ENCODE peak calls at places on chromosomes 13 and 19, in ten cellular contexts. S, W, A, G, F, P, M, H, O and L are unnamed samples.

GRCh38 chr13:44155422-44156293 is 218.0 kb upstream of the SERP2 start:
- DNase-seq in S (peak; percentile 73), W (peak; percentile 79), A (no peak), G (peak; percentile 33), F (peak; percentile 70), P (peak; percentile 89), M (peak; percentile 27), H (no peak), O (peak; percentile 93), L (no peak)

GRCh38 chr13:76707360-76707759 is 178.8 kb downstream of the KCTD12 start:
- DNase-seq in S (no peak), W (no peak), A (no peak), G (no peak), F (no peak), P (no peak), M (no peak), H (no peak), O (no peak), L (no peak)

GRCh38 chr13:110465696-110466095 is 95.8 kb downstream of the RAB20 start:
- DNase-seq in S (no peak), W (no peak), A (no peak), G (no peak), F (no peak), P (no peak), M (no peak), H (no peak), O (no peak), L (no peak)

GRCh38 chr19:55257461-55258411 is 1.1 kb downstream of the PPP6R1 start:
- DNase-seq in S (no peak), W (no peak), A (no peak), G (no peak), F (no peak), P (no peak), M (peak; percentile 54), H (no peak), O (no peak), L (no peak)

GRCh38 chr19:18000981-18001836 is 6.8 kb upstream of the ARRDC2 start:
- DNase-seq in S (peak; percentile 95), W (peak; percentile 82), A (no peak), G (peak; percentile 85), F (peak; percentile 94), P (peak; percentile 97), M (peak; percentile 86), H (peak; percentile 70), O (peak; percentile 96), L (peak; percentile 94)

GRCh38 chr13:44120814-44121505 is 241.3 kb downstream of the LACC1 start:
- DNase-seq in S (no peak), W (no peak), A (no peak), G (no peak), F (no peak), P (peak; percentile 29), M (no peak), H (no peak), O (no peak), L (no peak)

GRCh38 chr13:41827507-41828213 is 133.2 kb downstream of the VWA8 start:
- DNase-seq in S (no peak), W (peak; percentile 56), A (no peak), G (no peak), F (no peak), P (no peak), M (no peak), H (no peak), O (no peak), L (peak; percentile 38)

GRCh38 chr19:2883686-2884439 is 16.7 kb downstream of the ZNF556 start:
- DNase-seq in S (no peak), W (no peak), A (no peak), G (no peak), F (no peak), P (no peak), M (no peak), H (no peak), O (no peak), L (no peak)

GRCh38 chr19:21158523-21159135 is 16.8 kb downstream of the ZNF431 start:
- DNase-seq in S (no peak), W (no peak), A (no peak), G (no peak), F (no peak), P (no peak), M (no peak), H (no peak), O (no peak), L (no peak)

GRCh38 chr19:682678-683320 is 6.6 kb downstream of the FSTL3 start:
- DNase-seq in S (no peak), W (no peak), A (no peak), G (no peak), F (no peak), P (no peak), M (no peak), H (no peak), O (no peak), L (no peak)

GRCh38 chr19:681638-682037 is 5.4 kb downstream of the FSTL3 start:
- DNase-seq in S (no peak), W (no peak), A (no peak), G (no peak), F (no peak), P (no peak), M (no peak), H (no peak), O (no peak), L (no peak)

GRCh38 chr19:679418-680286 is 3.5 kb downstream of the FSTL3 start:
- DNase-seq in S (peak; percentile 64), W (peak; percentile 86), A (no peak), G (peak; percentile 59), F (peak; percentile 57), P (no peak), M (peak; percentile 69), H (no peak), O (peak; percentile 93), L (peak; percentile 78)

GRCh38 chr19:680287-681028 is 4.3 kb downstream of the FSTL3 start:
- DNase-seq in S (peak; percentile 100), W (peak; percentile 100), A (peak; percentile 99), G (peak; percentile 100), F (peak; percentile 100), P (peak; percentile 100), M (peak; percentile 94), H (peak; percentile 93), O (peak; percentile 100), L (peak; percentile 71)

DNA sequence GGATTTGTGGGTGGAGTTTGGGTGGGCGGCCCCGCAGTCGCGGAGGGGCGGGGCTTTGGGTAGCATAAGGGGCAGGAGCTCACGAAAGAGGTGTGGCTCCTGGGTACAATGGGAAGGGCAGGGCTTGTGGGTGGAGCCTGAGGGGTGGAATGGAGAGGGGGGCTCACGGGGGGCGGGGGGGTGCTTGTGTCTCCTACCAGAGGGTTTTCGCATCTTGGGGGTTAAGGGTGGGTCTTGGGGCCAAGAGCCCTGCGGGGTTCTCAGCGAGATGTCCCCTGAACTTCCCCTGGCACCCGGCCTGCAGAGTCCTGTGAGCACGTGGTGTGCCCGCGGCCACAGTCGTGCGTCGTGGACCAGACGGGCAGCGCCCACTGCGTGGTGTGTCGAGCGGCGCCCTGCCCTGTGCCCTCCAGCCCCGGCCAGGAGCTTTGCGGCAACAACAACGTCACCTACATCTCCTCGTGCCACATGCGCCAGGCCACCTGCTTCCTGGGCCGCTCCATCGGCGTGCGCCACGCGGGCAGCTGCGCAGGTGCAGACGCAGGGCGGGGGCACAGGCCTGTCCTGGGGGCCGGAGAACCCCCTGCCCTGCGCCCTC is 4.9 kb downstream of the FSTL3 start:
- DNase-seq in S (peak; percentile 92), W (no peak), A (no peak), G (peak; percentile 91), F (peak; percentile 90), P (no peak), M (peak; percentile 93), H (no peak), O (peak; percentile 88), L (no peak)
- TF ChIP-seq EP300 in S (no peak), W (no peak), A (no peak), G (no peak), F (no peak), P (no peak), M (no peak), H (no peak), O (no peak), L (no peak)

GRCh38 chr13:38753878-38754277 is 67.0 kb downstream of the FREM2 start:
- DNase-seq in S (no peak), W (no peak), A (no peak), G (no peak), F (no peak), P (no peak), M (no peak), H (no peak), O (no peak), L (no peak)
- TF ChIP-seq EP300 in S (no peak), W (no peak), A (no peak), G (no peak), F (no peak), P (no peak), M (no peak), H (no peak), O (no peak), L (no peak)

GRCh38 chr19:10615429-10616023 is 9.8 kb upstream of the SLC44A2 start:
- DNase-seq in S (no peak), W (no peak), A (no peak), G (no peak), F (no peak), P (no peak), M (no peak), H (no peak), O (no peak), L (no peak)

GRCh38 chr19:10617409-10618121 is 7.8 kb upstream of the SLC44A2 start:
- DNase-seq in S (no peak), W (no peak), A (no peak), G (no peak), F (no peak), P (no peak), M (peak; percentile 37), H (no peak), O (no peak), L (no peak)

GRCh38 chr19:10611907-10612306 is 13.4 kb upstream of the SLC44A2 start:
- DNase-seq in S (no peak), W (no peak), A (no peak), G (no peak), F (no peak), P (no peak), M (no peak), H (no peak), O (no peak), L (no peak)

DNA sequence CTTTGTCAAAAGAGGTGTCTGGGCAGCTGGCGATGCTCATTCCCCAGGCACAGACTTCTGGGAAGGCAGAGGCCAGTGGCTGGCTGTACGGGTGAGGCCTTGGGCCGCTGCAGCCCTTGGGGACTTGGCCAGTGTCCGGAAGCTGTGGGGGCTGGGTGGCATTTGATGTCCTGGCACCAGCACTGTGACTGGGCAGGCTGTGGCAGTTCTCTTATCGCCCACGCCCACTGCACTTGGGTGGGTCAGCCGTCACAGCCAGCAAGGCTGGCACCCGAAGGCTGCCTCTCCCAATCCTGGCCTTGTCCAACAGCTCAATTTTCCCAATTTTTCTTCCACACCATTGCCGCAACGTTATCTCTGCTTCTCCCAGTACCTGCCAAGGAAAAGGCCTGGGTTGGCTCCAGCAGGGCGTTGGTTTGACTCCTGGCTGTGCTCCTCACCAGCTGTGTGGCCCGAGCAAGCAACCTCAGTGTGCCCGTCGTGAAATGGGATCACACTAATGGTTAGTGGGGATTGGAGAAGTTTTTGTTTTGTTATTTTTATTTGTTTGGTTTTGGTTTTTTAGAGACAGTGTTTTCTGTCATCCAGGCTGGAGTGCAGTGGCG is 12.7 kb upstream of the SLC44A2 start:
- DNase-seq in S (peak; percentile 61), W (peak; percentile 35), A (no peak), G (peak; percentile 65), F (peak; percentile 96), P (no peak), M (no peak), H (no peak), O (no peak), L (no peak)
- TF ChIP-seq EP300 in S (no peak), W (no peak), A (no peak), G (no peak), F (no peak), P (no peak), M (no peak), H (no peak), O (no peak), L (no peak)

GRCh38 chr19:5186293-5187050 is 154.1 kb downstream of the PTPRS start:
- DNase-seq in S (no peak), W (no peak), A (no peak), G (no peak), F (no peak), P (no peak), M (no peak), H (no peak), O (no peak), L (peak; percentile 45)
- TF ChIP-seq EP300 in S (no peak), W (no peak), A (no peak), G (no peak), F (no peak), P (no peak), M (no peak), H (no peak), O (no peak), L (no peak)